ENCODE peak calls at places on chromosomes 3 and 15, in five cellular contexts. U, V, T, E and L are unnamed samples.

GRCh38 chr3:173912126-173912525 is 514.6 kb downstream of the NLGN1 start:
- DNase-seq in U (no peak), V (no peak), T (no peak), E (no peak), L (no peak)

GRCh38 chr3:71713041-71713440 is 12.2 kb downstream of the EIF4E3 start:
- DNase-seq in U (no peak), V (no peak), T (no peak), E (no peak), L (no peak)

GRCh38 chr15:81914734-81915234 is 131.0 kb downstream of the MEX3B start:
- DNase-seq in U (no peak), V (no peak), T (no peak), E (no peak), L (no peak)

GRCh38 chr3:61667417-61668213 is 106.2 kb downstream of the PTPRG start:
- DNase-seq in U (no peak), V (no peak), T (no peak), E (no peak), L (no peak)

GRCh38 chr15:98440917-98441316 is 207.4 kb upstream of the IGF1R start:
- DNase-seq in U (no peak), V (no peak), T (no peak), E (no peak), L (no peak)

GRCh38 chr15:39591896-39592315 is 11.0 kb downstream of the THBS1 start:
- DNase-seq in U (no peak), V (no peak), T (no peak), E (no peak), L (no peak)

GRCh38 chr15:28086175-28086703 is 12.9 kb downstream of the OCA2 start:
- DNase-seq in U (peak), V (no peak), T (no peak), E (peak), L (no peak)

GRCh38 chr3:38739931-38740330 is 76.1 kb downstream of the SCN10A start:
- DNase-seq in U (no peak), V (no peak), T (no peak), E (no peak), L (no peak)

GRCh38 chr3:11059799-11060115 is 67.2 kb downstream of the SLC6A1 start:
- DNase-seq in U (no peak), V (no peak), T (no peak), E (no peak), L (no peak)

GRCh38 chr15:97966924-97967620 is 6.6 kb downstream of the ARRDC4 start:
- DNase-seq in U (no peak), V (no peak), T (no peak), E (no peak), L (no peak)

GRCh38 chr3:124032351-124032880 is 40.5 kb upstream of the ROPN1 start:
- DNase-seq in U (peak), V (no peak), T (no peak), E (no peak), L (no peak)

GRCh38 chr15:40843183-40843884 is 514 bp upstream of the SPINT1 start:
- DNase-seq in U (no peak), V (no peak), T (no peak), E (no peak), L (no peak)

GRCh38 chr3:62539762-62540161 is 166.4 kb upstream of the FEZF2 start:
- DNase-seq in U (no peak), V (no peak), T (no peak), E (no peak), L (no peak)

GRCh38 chr3:108044699-108045098 is 46.1 kb downstream of the CD47 start:
- DNase-seq in U (no peak), V (no peak), T (no peak), E (no peak), L (no peak)

GRCh38 chr15:73781038-73781925 is 28.1 kb upstream of the INSYN1 start:
- DNase-seq in U (peak), V (no peak), T (no peak), E (no peak), L (no peak)

GRCh38 chr15:34304613-34305012 is 33.0 kb downstream of the SLC12A6 start:
- DNase-seq in U (no peak), V (no peak), T (no peak), E (no peak), L (no peak)

GRCh38 chr3:158794936-158795518 is 6.8 kb upstream of the MFSD1 start:
- DNase-seq in U (no peak), V (no peak), T (no peak), E (no peak), L (no peak)

GRCh38 chr15:39774688-39775267 is 7.9 kb downstream of the FSIP1 start:
- DNase-seq in U (no peak), V (no peak), T (no peak), E (peak), L (no peak)

GRCh38 chr15:70627734-70628541 is 135.4 kb downstream of the UACA start:
- DNase-seq in U (no peak), V (no peak), T (no peak), E (no peak), L (no peak)

GRCh38 chr15:38401716-38402115 is 52.2 kb upstream of the FAM98B start:
- DNase-seq in U (no peak), V (no peak), T (no peak), E (no peak), L (no peak)

GRCh38 chr3:8239718-8240698 is 261.6 kb upstream of the LMCD1 start:
- DNase-seq in U (peak), V (peak), T (no peak), E (no peak), L (no peak)

GRCh38 chr3:23376516-23377248 is 173.6 kb downstream of the UBE2E2 start:
- DNase-seq in U (no peak), V (no peak), T (no peak), E (no peak), L (no peak)

GRCh38 chr3:157067114-157067513 is 92.8 kb downstream of the CCNL1 start:
- DNase-seq in U (no peak), V (no peak), T (no peak), E (peak), L (no peak)

GRCh38 chr15:44593042-44593736 is 56.2 kb downstream of the EIF3J start:
- DNase-seq in U (no peak), V (no peak), T (no peak), E (no peak), L (no peak)

GRCh38 chr15:68228143-68228970 is 1.2 kb downstream of the CLN6 start:
- DNase-seq in U (no peak), V (no peak), T (no peak), E (no peak), L (no peak)

GRCh38 chr15:99536422-99537033 is 29.3 kb upstream of the MEF2A start:
- DNase-seq in U (no peak), V (no peak), T (no peak), E (no peak), L (no peak)

GRCh38 chr15:41627204-41627603 is 33.0 kb upstream of the MGA start:
- DNase-seq in U (no peak), V (no peak), T (no peak), E (no peak), L (no peak)

GRCh38 chr15:28921925-28922711 is 36.3 kb downstream of the APBA2 start:
- DNase-seq in U (peak), V (no peak), T (no peak), E (no peak), L (no peak)

DNA sequence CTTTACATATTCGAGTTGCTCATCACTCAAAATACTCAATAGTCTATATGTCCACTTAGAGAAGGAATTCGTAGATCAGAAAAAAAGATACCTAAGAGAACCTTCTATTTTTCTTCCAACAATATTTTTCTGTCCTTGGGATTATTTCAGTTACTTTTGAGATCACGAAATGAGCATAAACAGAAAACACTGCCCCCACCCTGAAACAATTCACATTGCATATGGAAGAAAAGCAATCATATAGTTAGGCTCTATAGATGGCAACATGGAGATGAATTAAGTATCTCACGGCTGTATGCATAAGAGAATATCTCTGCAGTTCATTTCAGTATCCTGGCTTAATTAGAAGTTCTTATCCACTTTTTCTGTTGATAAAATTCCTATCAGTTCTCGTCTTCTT is 391.1 kb downstream of the FGF12 start:
- DNase-seq in U (no peak), V (no peak), T (no peak), E (no peak), L (no peak)
- TF ChIP-seq CTCF in U (peak), V (no peak), T (no peak), E (no peak), L (peak)

GRCh38 chr3:120852412-120852811 is 55.6 kb upstream of the STXBP5L start:
- DNase-seq in U (no peak), V (no peak), T (no peak), E (no peak), L (no peak)

GRCh38 chr3:120853416-120853815 is 54.6 kb upstream of the STXBP5L start:
- DNase-seq in U (no peak), V (no peak), T (no peak), E (no peak), L (no peak)

GRCh38 chr3:120846073-120846472 is 61.9 kb upstream of the STXBP5L start:
- DNase-seq in U (peak), V (no peak), T (no peak), E (no peak), L (no peak)

GRCh38 chr3:120850326-120851295 is 57.4 kb upstream of the STXBP5L start:
- DNase-seq in U (no peak), V (no peak), T (no peak), E (no peak), L (no peak)

GRCh38 chr3:120848503-120848902 is 59.5 kb upstream of the STXBP5L start:
- DNase-seq in U (no peak), V (no peak), T (no peak), E (no peak), L (no peak)
- TF ChIP-seq CTCF in U (no peak), V (no peak), T (no peak), E (no peak), L (no peak)

DNA sequence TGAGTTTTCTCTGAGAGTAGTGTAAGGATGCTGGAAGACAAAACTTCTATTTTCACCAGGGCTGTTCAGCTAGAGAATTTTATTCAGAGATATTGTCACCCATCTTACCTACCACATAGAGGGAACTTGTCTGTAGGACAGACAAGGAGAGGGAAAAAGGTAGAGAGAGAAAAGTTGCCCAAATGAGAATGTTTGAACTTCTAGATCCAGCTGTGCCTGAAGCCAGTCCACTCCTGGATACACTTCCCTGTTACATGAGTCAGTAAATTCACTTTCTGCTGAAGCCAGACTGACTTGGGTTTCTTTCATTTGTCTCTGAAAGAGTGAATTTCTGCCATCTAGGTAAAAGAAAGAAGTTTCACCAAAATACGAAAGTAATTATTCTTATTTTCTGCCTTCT is 27.2 kb upstream of the KCNMB3 start:
- DNase-seq in U (no peak), V (no peak), T (no peak), E (no peak), L (no peak)
- TF ChIP-seq CTCF in U (no peak), V (no peak), T (no peak), E (no peak), L (no peak)

GRCh38 chr3:139299261-139300132 is 44.3 kb upstream of the MRPS22 start:
- DNase-seq in U (peak), V (no peak), T (no peak), E (no peak), L (no peak)
- TF ChIP-seq CTCF in U (no peak), V (no peak), T (no peak), E (no peak), L (no peak)

GRCh38 chr3:78858165-78858564 is 909.6 kb downstream of the ROBO1 start:
- DNase-seq in U (no peak), V (no peak), T (no peak), E (no peak), L (no peak)

GRCh38 chr3:78856164-78856563 is 911.6 kb downstream of the ROBO1 start:
- DNase-seq in U (no peak), V (no peak), T (no peak), E (no peak), L (no peak)

GRCh38 chr3:78855190-78855589 is 912.6 kb downstream of the ROBO1 start:
- DNase-seq in U (no peak), V (no peak), T (no peak), E (no peak), L (no peak)

GRCh38 chr3:78858910-78859309 is 908.9 kb downstream of the ROBO1 start:
- DNase-seq in U (no peak), V (no peak), T (no peak), E (no peak), L (no peak)

GRCh38 chr3:78857494-78858111 is 910.2 kb downstream of the ROBO1 start:
- DNase-seq in U (no peak), V (no peak), T (no peak), E (no peak), L (no peak)
- TF ChIP-seq CTCF in U (peak), V (no peak), T (no peak), E (no peak), L (peak)

DNA sequence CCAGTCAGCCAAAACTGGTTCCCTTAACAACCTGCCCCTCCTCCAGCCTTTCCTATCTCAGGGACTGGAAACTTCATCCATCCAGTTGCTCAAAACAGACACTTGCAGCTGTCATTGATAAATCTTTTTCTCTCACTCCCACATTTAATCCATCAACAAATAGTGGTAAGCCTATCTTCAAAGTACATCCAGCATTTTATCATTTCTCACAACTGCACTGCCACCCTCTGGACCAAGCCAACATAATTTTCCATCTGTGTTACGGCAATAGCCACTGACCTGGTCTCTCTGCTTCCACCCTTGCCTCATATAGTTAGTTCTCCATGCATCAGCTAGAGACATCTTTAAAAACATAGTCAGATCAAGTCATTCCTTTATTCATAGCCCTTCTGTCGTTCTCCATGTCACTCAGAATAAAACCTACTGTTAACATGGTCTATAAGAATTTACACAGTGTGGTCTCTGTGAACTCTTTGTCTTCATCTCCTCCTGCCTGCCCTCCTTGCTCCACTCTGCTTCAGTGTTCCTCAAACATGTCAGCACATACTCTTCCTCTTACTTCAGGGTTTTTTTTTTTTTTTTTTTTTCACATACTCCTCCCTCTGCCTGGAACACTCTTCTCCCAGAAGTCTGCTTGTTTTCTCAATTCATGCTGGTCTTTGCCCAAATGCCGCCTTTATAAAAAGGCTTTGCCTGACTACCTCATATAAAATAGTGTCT is 102.5 kb upstream of the COL6A5 start:
- DNase-seq in U (no peak), V (no peak), T (no peak), E (no peak), L (no peak)
- TF ChIP-seq CTCF in U (peak), V (no peak), T (peak), E (no peak), L (peak)

GRCh38 chr15:63189955-63190691 is 717 bp downstream of the RAB8B start:
- DNase-seq in U (no peak), V (no peak), T (no peak), E (no peak), L (no peak)

GRCh38 chr15:63187589-63188226 is 1.7 kb upstream of the RAB8B start:
- DNase-seq in U (no peak), V (no peak), T (no peak), E (no peak), L (no peak)

GRCh38 chr15:63188247-63188936 is 1.0 kb upstream of the RAB8B start:
- DNase-seq in U (no peak), V (no peak), T (no peak), E (no peak), L (no peak)

GRCh38 chr15:63190993-63191392 is 1.6 kb downstream of the RAB8B start:
- DNase-seq in U (no peak), V (no peak), T (no peak), E (no peak), L (no peak)

DNA sequence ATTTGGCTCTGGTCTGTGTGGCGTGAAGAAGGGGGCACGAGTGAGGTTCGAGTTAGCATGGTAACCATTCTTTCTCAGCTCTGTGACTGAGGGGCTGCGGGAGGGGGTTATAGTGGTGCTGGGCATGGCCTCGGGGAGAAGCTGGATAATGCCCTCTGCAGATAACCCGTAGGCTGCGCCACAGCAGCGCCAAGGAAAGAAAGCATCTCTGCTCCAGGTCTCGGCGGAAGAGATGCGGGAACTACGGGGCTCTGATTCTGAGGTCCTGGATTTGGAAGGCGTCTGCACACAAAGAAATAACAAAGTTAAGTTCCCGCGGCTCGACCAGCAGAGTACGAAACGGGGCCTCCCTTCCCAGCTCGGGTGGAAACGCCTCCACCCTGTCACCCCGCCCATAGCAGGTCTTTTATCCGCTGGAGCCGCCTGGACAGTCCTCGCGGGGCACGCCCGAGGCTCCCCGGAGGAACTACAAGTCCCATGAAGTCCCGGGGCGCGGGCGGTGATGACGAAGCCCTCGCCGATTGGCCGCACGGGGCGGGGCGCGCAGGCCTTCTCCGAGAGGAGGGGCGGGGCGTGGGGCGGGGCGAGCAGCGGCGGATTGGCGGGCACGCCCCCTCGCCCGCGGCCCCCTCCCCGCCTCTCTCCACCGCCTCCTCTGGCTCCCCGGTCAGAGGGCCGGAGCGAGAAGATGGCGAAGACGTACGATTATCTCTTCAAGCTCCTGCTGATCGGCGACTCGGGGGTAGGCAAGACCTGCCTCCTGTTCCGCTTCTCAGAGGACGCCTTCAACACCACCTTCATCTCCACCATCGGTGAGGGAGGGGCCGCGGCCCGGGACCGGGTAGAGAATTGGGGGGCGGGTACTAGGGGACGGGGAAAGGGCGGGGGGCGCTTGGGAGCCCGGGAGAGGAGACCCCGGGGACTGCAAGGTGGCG is at the start of gene RAB8B:
- DNase-seq in U (peak), V (peak), T (peak), E (peak), L (peak)
- TF ChIP-seq CTCF in U (no peak), V (no peak), T (no peak), E (no peak), L (no peak)

GRCh38 chr3:57112206-57112605 is 51.7 kb downstream of the SPATA12 start:
- DNase-seq in U (peak), V (no peak), T (no peak), E (no peak), L (no peak)
- TF ChIP-seq CTCF in U (peak), V (no peak), T (peak), E (no peak), L (peak)

DNA sequence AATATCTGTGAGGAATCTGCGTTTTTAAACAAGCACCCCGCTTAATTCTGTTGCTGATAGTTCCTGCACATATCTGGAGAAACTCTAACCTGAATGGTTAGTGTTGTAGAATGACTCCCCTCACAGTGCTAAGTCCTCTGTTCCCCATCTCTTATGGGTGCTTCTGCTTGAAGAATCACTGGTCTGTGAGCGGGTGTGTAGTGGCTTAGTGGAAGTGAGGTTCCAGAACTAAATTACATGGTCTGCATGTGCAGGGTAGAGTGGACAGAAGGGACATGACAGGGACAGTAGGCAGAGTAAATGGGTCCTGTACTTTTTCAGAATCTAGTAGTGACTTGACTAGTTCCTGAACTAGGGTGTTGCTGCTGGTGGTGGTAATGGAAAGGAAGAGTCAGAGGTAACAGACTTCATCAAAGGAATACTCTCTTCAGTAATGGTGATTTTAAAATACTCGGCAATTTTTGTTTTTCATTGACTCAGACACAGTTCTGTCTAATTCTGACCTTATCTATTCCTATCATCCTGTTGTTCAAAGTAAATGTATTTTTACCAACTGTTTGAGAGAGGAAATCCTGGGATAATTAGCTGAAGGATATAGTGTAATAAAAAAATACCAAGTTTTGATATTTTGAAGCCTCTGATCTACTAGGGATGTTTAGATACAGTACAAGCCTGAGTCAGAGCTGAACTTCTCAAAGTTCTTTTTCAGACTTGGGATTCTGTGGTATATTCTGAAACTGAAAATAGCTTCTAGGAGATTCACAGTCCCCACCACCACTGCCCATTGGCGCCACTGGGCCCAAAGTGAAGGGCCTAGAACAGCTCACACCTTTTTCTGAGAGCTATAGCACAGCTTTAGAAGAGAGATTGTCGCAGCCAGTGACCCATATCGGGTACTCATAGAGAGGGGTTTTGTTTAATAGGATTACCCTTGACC is 55.5 kb downstream of the FNDC3B start:
- DNase-seq in U (no peak), V (no peak), T (no peak), E (no peak), L (no peak)
- TF ChIP-seq CTCF in U (peak), V (no peak), T (no peak), E (no peak), L (no peak)